ENCODE peak calls at places on chromosomes 7 and 10, in ten cellular contexts. One of them, this sample, is unnamed.

GRCh38 chr10:102434251-102434913 is 2.0 kb upstream of the CUEDC2 start:
- DNase-seq in left ventricle myocardium inferior: no peak
- DNase-seq in GM12865: no peak
- DNase-seq in activated naive CD8-positive, alpha-beta T cell treated with anti-CD3 and anti-CD28 coated beads, Interleukin-2, amount 50 U/mL, for 24 hours: no peak
- DNase-seq in astrocyte of the cerebellum: no peak
- DNase-seq in endodermal cell: no peak
- DNase-seq in NCI-H774: no peak
- DNase-seq in stimulated activated naive CD8-positive, alpha-beta T cell treated with anti-CD3 and anti-CD28 coated beads, Interleukin-15, Interleukin-2, amounts not matched to agents 100 U/mL and 50 U/mL, for 24 hours: peak
- DNase-seq in GM06990: no peak
- DNase-seq in tibial nerve: no peak
- DNase-seq in this sample: peak

GRCh38 chr7:92997144-92997543 is 120.6 kb downstream of the SAMD9 start:
- DNase-seq in activated naive CD8-positive, alpha-beta T cell treated with anti-CD3 and anti-CD28 coated beads, Interleukin-2, amount 50 U/mL, for 24 hours: no peak
- DNase-seq in endodermal cell: no peak
- DNase-seq in GM06990: no peak
- DNase-seq in tibial nerve: no peak
- DNase-seq in NCI-H774: no peak
- DNase-seq in stimulated activated naive CD8-positive, alpha-beta T cell treated with anti-CD3 and anti-CD28 coated beads, Interleukin-15, Interleukin-2, amounts not matched to agents 100 U/mL and 50 U/mL, for 24 hours: no peak
- DNase-seq in left ventricle myocardium inferior: no peak
- DNase-seq in GM12865: no peak
- DNase-seq in astrocyte of the cerebellum: no peak
- DNase-seq in this sample: no peak

GRCh38 chr7:6278749-6279310 is 6.4 kb upstream of the CYTH3 start:
- DNase-seq in tibial nerve: no peak
- DNase-seq in GM12865: no peak
- DNase-seq in NCI-H774: no peak
- DNase-seq in astrocyte of the cerebellum: no peak
- DNase-seq in GM06990: no peak
- DNase-seq in activated naive CD8-positive, alpha-beta T cell treated with anti-CD3 and anti-CD28 coated beads, Interleukin-2, amount 50 U/mL, for 24 hours: no peak
- DNase-seq in left ventricle myocardium inferior: no peak
- DNase-seq in endodermal cell: peak
- DNase-seq in stimulated activated naive CD8-positive, alpha-beta T cell treated with anti-CD3 and anti-CD28 coated beads, Interleukin-15, Interleukin-2, amounts not matched to agents 100 U/mL and 50 U/mL, for 24 hours: no peak
- DNase-seq in this sample: no peak

GRCh38 chr10:62734781-62735463 is 69.6 kb upstream of the ADO start:
- DNase-seq in GM06990: no peak
- DNase-seq in astrocyte of the cerebellum: no peak
- DNase-seq in GM12865: no peak
- DNase-seq in endodermal cell: no peak
- DNase-seq in activated naive CD8-positive, alpha-beta T cell treated with anti-CD3 and anti-CD28 coated beads, Interleukin-2, amount 50 U/mL, for 24 hours: no peak
- DNase-seq in left ventricle myocardium inferior: no peak
- DNase-seq in stimulated activated naive CD8-positive, alpha-beta T cell treated with anti-CD3 and anti-CD28 coated beads, Interleukin-15, Interleukin-2, amounts not matched to agents 100 U/mL and 50 U/mL, for 24 hours: no peak
- DNase-seq in tibial nerve: no peak
- DNase-seq in NCI-H774: no peak
- DNase-seq in this sample: no peak

GRCh38 chr7:87001214-87001613 is 58.2 kb downstream of the ELAPOR2 start:
- DNase-seq in GM06990: no peak
- DNase-seq in astrocyte of the cerebellum: peak
- DNase-seq in NCI-H774: no peak
- DNase-seq in tibial nerve: no peak
- DNase-seq in left ventricle myocardium inferior: no peak
- DNase-seq in GM12865: no peak
- DNase-seq in endodermal cell: no peak
- DNase-seq in stimulated activated naive CD8-positive, alpha-beta T cell treated with anti-CD3 and anti-CD28 coated beads, Interleukin-15, Interleukin-2, amounts not matched to agents 100 U/mL and 50 U/mL, for 24 hours: no peak
- DNase-seq in activated naive CD8-positive, alpha-beta T cell treated with anti-CD3 and anti-CD28 coated beads, Interleukin-2, amount 50 U/mL, for 24 hours: no peak
- DNase-seq in this sample: no peak

GRCh38 chr7:37409456-37409855 is 39.2 kb downstream of the ELMO1 start:
- DNase-seq in activated naive CD8-positive, alpha-beta T cell treated with anti-CD3 and anti-CD28 coated beads, Interleukin-2, amount 50 U/mL, for 24 hours: no peak
- DNase-seq in left ventricle myocardium inferior: no peak
- DNase-seq in astrocyte of the cerebellum: no peak
- DNase-seq in GM12865: no peak
- DNase-seq in tibial nerve: no peak
- DNase-seq in stimulated activated naive CD8-positive, alpha-beta T cell treated with anti-CD3 and anti-CD28 coated beads, Interleukin-15, Interleukin-2, amounts not matched to agents 100 U/mL and 50 U/mL, for 24 hours: no peak
- DNase-seq in GM06990: no peak
- DNase-seq in NCI-H774: no peak
- DNase-seq in endodermal cell: no peak
- DNase-seq in this sample: no peak

GRCh38 chr7:88169717-88170320 is 50.0 kb downstream of the SRI start:
- DNase-seq in endodermal cell: no peak
- DNase-seq in astrocyte of the cerebellum: no peak
- DNase-seq in activated naive CD8-positive, alpha-beta T cell treated with anti-CD3 and anti-CD28 coated beads, Interleukin-2, amount 50 U/mL, for 24 hours: no peak
- DNase-seq in tibial nerve: no peak
- DNase-seq in NCI-H774: no peak
- DNase-seq in left ventricle myocardium inferior: no peak
- DNase-seq in GM12865: peak
- DNase-seq in GM06990: no peak
- DNase-seq in stimulated activated naive CD8-positive, alpha-beta T cell treated with anti-CD3 and anti-CD28 coated beads, Interleukin-15, Interleukin-2, amounts not matched to agents 100 U/mL and 50 U/mL, for 24 hours: no peak
- DNase-seq in this sample: no peak

GRCh38 chr10:15486404-15486803 is 115.3 kb upstream of the FAM171A1 start:
- DNase-seq in endodermal cell: no peak
- DNase-seq in tibial nerve: no peak
- DNase-seq in stimulated activated naive CD8-positive, alpha-beta T cell treated with anti-CD3 and anti-CD28 coated beads, Interleukin-15, Interleukin-2, amounts not matched to agents 100 U/mL and 50 U/mL, for 24 hours: no peak
- DNase-seq in GM12865: no peak
- DNase-seq in activated naive CD8-positive, alpha-beta T cell treated with anti-CD3 and anti-CD28 coated beads, Interleukin-2, amount 50 U/mL, for 24 hours: no peak
- DNase-seq in astrocyte of the cerebellum: peak
- DNase-seq in left ventricle myocardium inferior: no peak
- DNase-seq in GM06990: no peak
- DNase-seq in NCI-H774: no peak
- DNase-seq in this sample: no peak

GRCh38 chr10:8840356-8840755 is 785.9 kb downstream of the GATA3 start:
- DNase-seq in endodermal cell: peak
- DNase-seq in astrocyte of the cerebellum: no peak
- DNase-seq in left ventricle myocardium inferior: no peak
- DNase-seq in activated naive CD8-positive, alpha-beta T cell treated with anti-CD3 and anti-CD28 coated beads, Interleukin-2, amount 50 U/mL, for 24 hours: no peak
- DNase-seq in GM06990: no peak
- DNase-seq in GM12865: no peak
- DNase-seq in tibial nerve: no peak
- DNase-seq in NCI-H774: no peak
- DNase-seq in stimulated activated naive CD8-positive, alpha-beta T cell treated with anti-CD3 and anti-CD28 coated beads, Interleukin-15, Interleukin-2, amounts not matched to agents 100 U/mL and 50 U/mL, for 24 hours: no peak
- DNase-seq in this sample: no peak

GRCh38 chr7:35268953-35269352 is 15.1 kb upstream of the TBX20 start:
- DNase-seq in NCI-H774: no peak
- DNase-seq in astrocyte of the cerebellum: no peak
- DNase-seq in tibial nerve: no peak
- DNase-seq in GM06990: no peak
- DNase-seq in activated naive CD8-positive, alpha-beta T cell treated with anti-CD3 and anti-CD28 coated beads, Interleukin-2, amount 50 U/mL, for 24 hours: no peak
- DNase-seq in GM12865: no peak
- DNase-seq in endodermal cell: no peak
- DNase-seq in stimulated activated naive CD8-positive, alpha-beta T cell treated with anti-CD3 and anti-CD28 coated beads, Interleukin-15, Interleukin-2, amounts not matched to agents 100 U/mL and 50 U/mL, for 24 hours: no peak
- DNase-seq in left ventricle myocardium inferior: no peak
- DNase-seq in this sample: no peak

This sample was measured in CMK.